ENCODE peak calls at places on chromosomes 4 and X, in ten cellular contexts. One of them, this sample, is unnamed. For H3K4me1, the result is how much of the 10 kb centered on the place peaks cover.

GRCh38 chr4:141248029-141248428 is 27.3 kb downstream of the ZNF330 start:
- DNase-seq in left ventricle myocardium inferior: no peak
- DNase-seq in CD8-positive, alpha-beta T cell: no peak
- DNase-seq in esophagus squamous epithelium: no peak
- DNase-seq in neural progenitor cell: no peak
- DNase-seq in SK-N-SH: no peak
- DNase-seq in H9: no peak
- DNase-seq in astrocyte: peak
- DNase-seq in tibial artery: no peak
- DNase-seq in GM23338: no peak
- DNase-seq in this sample: no peak

GRCh38 chrX:110258552-110258951 is 59.3 kb downstream of the AMMECR1 start:
- DNase-seq in left ventricle myocardium inferior: no peak
- DNase-seq in CD8-positive, alpha-beta T cell: no peak
- DNase-seq in esophagus squamous epithelium: no peak
- DNase-seq in neural progenitor cell: no peak
- DNase-seq in SK-N-SH: no peak
- DNase-seq in H9: no peak
- DNase-seq in astrocyte: peak
- DNase-seq in tibial artery: no peak
- DNase-seq in GM23338: no peak
- DNase-seq in this sample: no peak

GRCh38 chr4:40254961-40255721 is 58.3 kb downstream of the RHOH start:
- DNase-seq in left ventricle myocardium inferior: no peak
- DNase-seq in CD8-positive, alpha-beta T cell: no peak
- DNase-seq in esophagus squamous epithelium: no peak
- DNase-seq in neural progenitor cell: no peak
- DNase-seq in SK-N-SH: no peak
- DNase-seq in H9: no peak
- DNase-seq in astrocyte: peak
- DNase-seq in tibial artery: no peak
- DNase-seq in GM23338: no peak
- DNase-seq in this sample: no peak

GRCh38 chr4:45350438-45350837 is 624.1 kb upstream of the GNPDA2 start:
- DNase-seq in left ventricle myocardium inferior: no peak
- DNase-seq in CD8-positive, alpha-beta T cell: no peak
- DNase-seq in esophagus squamous epithelium: no peak
- DNase-seq in neural progenitor cell: no peak
- DNase-seq in SK-N-SH: no peak
- DNase-seq in H9: no peak
- DNase-seq in astrocyte: peak
- DNase-seq in tibial artery: no peak
- DNase-seq in GM23338: peak
- DNase-seq in this sample: no peak

GRCh38 chrX:6778547-6779231 is 243.8 kb upstream of the VCX3A start:
- DNase-seq in left ventricle myocardium inferior: no peak
- DNase-seq in CD8-positive, alpha-beta T cell: no peak
- DNase-seq in esophagus squamous epithelium: no peak
- DNase-seq in neural progenitor cell: peak
- DNase-seq in SK-N-SH: no peak
- DNase-seq in H9: peak
- DNase-seq in astrocyte: no peak
- DNase-seq in tibial artery: no peak
- DNase-seq in GM23338: peak
- DNase-seq in this sample: no peak

GRCh38 chr4:121594796-121595526 is 101.8 kb downstream of the ANXA5 start:
- DNase-seq in left ventricle myocardium inferior: no peak
- DNase-seq in CD8-positive, alpha-beta T cell: no peak
- DNase-seq in esophagus squamous epithelium: no peak
- DNase-seq in neural progenitor cell: no peak
- DNase-seq in SK-N-SH: no peak
- DNase-seq in H9: no peak
- DNase-seq in astrocyte: peak
- DNase-seq in tibial artery: no peak
- DNase-seq in GM23338: no peak
- DNase-seq in this sample: no peak

GRCh38 chrX:13131511-13132137 is 87.2 kb upstream of the FAM9C start:
- DNase-seq in left ventricle myocardium inferior: no peak
- DNase-seq in CD8-positive, alpha-beta T cell: no peak
- DNase-seq in esophagus squamous epithelium: no peak
- DNase-seq in neural progenitor cell: no peak
- DNase-seq in SK-N-SH: no peak
- DNase-seq in H9: peak
- DNase-seq in astrocyte: no peak
- DNase-seq in tibial artery: no peak
- DNase-seq in GM23338: peak
- DNase-seq in this sample: no peak

GRCh38 chrX:19748898-19749680 is 138.3 kb downstream of the SH3KBP1 start:
- DNase-seq in left ventricle myocardium inferior: no peak
- DNase-seq in CD8-positive, alpha-beta T cell: no peak
- DNase-seq in esophagus squamous epithelium: no peak
- DNase-seq in neural progenitor cell: no peak
- DNase-seq in SK-N-SH: no peak
- DNase-seq in H9: no peak
- DNase-seq in astrocyte: no peak
- DNase-seq in tibial artery: no peak
- DNase-seq in GM23338: no peak
- DNase-seq in this sample: no peak

GRCh38 chr4:39732728-39733127 is 34.8 kb downstream of the UBE2K start:
- DNase-seq in left ventricle myocardium inferior: no peak
- DNase-seq in CD8-positive, alpha-beta T cell: no peak
- DNase-seq in esophagus squamous epithelium: no peak
- DNase-seq in neural progenitor cell: no peak
- DNase-seq in SK-N-SH: no peak
- DNase-seq in H9: no peak
- DNase-seq in astrocyte: peak
- DNase-seq in tibial artery: no peak
- DNase-seq in GM23338: no peak
- DNase-seq in this sample: no peak

GRCh38 chr4:139587452-139587851 is 31.4 kb upstream of the SETD7 start:
- DNase-seq in left ventricle myocardium inferior: no peak
- DNase-seq in CD8-positive, alpha-beta T cell: no peak
- DNase-seq in esophagus squamous epithelium: no peak
- DNase-seq in neural progenitor cell: no peak
- DNase-seq in SK-N-SH: no peak
- DNase-seq in H9: no peak
- DNase-seq in astrocyte: no peak
- DNase-seq in tibial artery: no peak
- DNase-seq in GM23338: no peak
- DNase-seq in this sample: no peak

GRCh38 chr4:108047199-108047598 is 57.5 kb downstream of the HADH start:
- DNase-seq in left ventricle myocardium inferior: no peak
- DNase-seq in CD8-positive, alpha-beta T cell: no peak
- DNase-seq in esophagus squamous epithelium: no peak
- DNase-seq in neural progenitor cell: no peak
- DNase-seq in SK-N-SH: no peak
- DNase-seq in H9: no peak
- DNase-seq in astrocyte: no peak
- DNase-seq in tibial artery: no peak
- DNase-seq in GM23338: no peak
- DNase-seq in this sample: peak

GRCh38 chr4:87896020-87896621 is 63.4 kb downstream of the MEPE start:
- DNase-seq in left ventricle myocardium inferior: no peak
- DNase-seq in CD8-positive, alpha-beta T cell: no peak
- DNase-seq in esophagus squamous epithelium: no peak
- DNase-seq in neural progenitor cell: no peak
- DNase-seq in SK-N-SH: no peak
- DNase-seq in H9: peak
- DNase-seq in astrocyte: peak
- DNase-seq in tibial artery: no peak
- DNase-seq in GM23338: peak
- DNase-seq in this sample: peak

GRCh38 chrX:80879916-80880315 is 70.2 kb upstream of the BRWD3 start:
- DNase-seq in left ventricle myocardium inferior: no peak
- DNase-seq in CD8-positive, alpha-beta T cell: no peak
- DNase-seq in esophagus squamous epithelium: no peak
- DNase-seq in neural progenitor cell: no peak
- DNase-seq in SK-N-SH: no peak
- DNase-seq in H9: no peak
- DNase-seq in astrocyte: no peak
- DNase-seq in tibial artery: no peak
- DNase-seq in GM23338: no peak
- DNase-seq in this sample: no peak

GRCh38 chrX:11470231-11470630 is 177.0 kb downstream of the AMELX start:
- DNase-seq in left ventricle myocardium inferior: no peak
- DNase-seq in CD8-positive, alpha-beta T cell: no peak
- DNase-seq in esophagus squamous epithelium: no peak
- DNase-seq in neural progenitor cell: no peak
- DNase-seq in SK-N-SH: no peak
- DNase-seq in H9: no peak
- DNase-seq in astrocyte: peak
- DNase-seq in tibial artery: no peak
- DNase-seq in GM23338: no peak
- DNase-seq in this sample: peak

GRCh38 chr4:184746532-184746870 is 12.6 kb upstream of the CENPU start:
- DNase-seq in left ventricle myocardium inferior: no peak
- DNase-seq in CD8-positive, alpha-beta T cell: no peak
- DNase-seq in esophagus squamous epithelium: no peak
- DNase-seq in neural progenitor cell: no peak
- DNase-seq in SK-N-SH: no peak
- DNase-seq in H9: no peak
- DNase-seq in astrocyte: peak
- DNase-seq in tibial artery: peak
- DNase-seq in GM23338: peak
- DNase-seq in this sample: peak

GRCh38 chr4:87974856-87975462 is 555 bp upstream of the SPP1 start:
- DNase-seq in left ventricle myocardium inferior: no peak
- DNase-seq in CD8-positive, alpha-beta T cell: no peak
- DNase-seq in esophagus squamous epithelium: no peak
- DNase-seq in neural progenitor cell: no peak
- DNase-seq in SK-N-SH: no peak
- DNase-seq in H9: peak
- DNase-seq in astrocyte: peak
- DNase-seq in tibial artery: no peak
- DNase-seq in GM23338: peak
- DNase-seq in this sample: no peak

GRCh38 chr4:76363556-76364290 is 57.2 kb downstream of the STBD1 start:
- DNase-seq in left ventricle myocardium inferior: no peak
- DNase-seq in CD8-positive, alpha-beta T cell: no peak
- DNase-seq in esophagus squamous epithelium: no peak
- DNase-seq in neural progenitor cell: no peak
- DNase-seq in SK-N-SH: no peak
- DNase-seq in H9: no peak
- DNase-seq in astrocyte: peak
- DNase-seq in tibial artery: no peak
- DNase-seq in GM23338: no peak
- DNase-seq in this sample: no peak

GRCh38 chr4:175419120-175419774 is 392.8 kb downstream of the GPM6A start:
- DNase-seq in left ventricle myocardium inferior: no peak
- DNase-seq in CD8-positive, alpha-beta T cell: no peak
- DNase-seq in esophagus squamous epithelium: no peak
- DNase-seq in neural progenitor cell: no peak
- DNase-seq in SK-N-SH: no peak
- DNase-seq in H9: no peak
- DNase-seq in astrocyte: peak
- DNase-seq in tibial artery: no peak
- DNase-seq in GM23338: no peak
- DNase-seq in this sample: no peak

GRCh38 chrX:154495472-154495922 is 5.1 kb upstream of the SLC10A3 start:
- DNase-seq in left ventricle myocardium inferior: no peak
- DNase-seq in CD8-positive, alpha-beta T cell: no peak
- DNase-seq in esophagus squamous epithelium: no peak
- DNase-seq in neural progenitor cell: no peak
- DNase-seq in SK-N-SH: no peak
- DNase-seq in H9: no peak
- DNase-seq in astrocyte: no peak
- DNase-seq in tibial artery: no peak
- DNase-seq in GM23338: no peak
- DNase-seq in this sample: no peak
- H3K4me1 ChIP-seq in left ventricle myocardium inferior: under half
- H3K4me1 ChIP-seq in CD8-positive, alpha-beta T cell: under half
- H3K4me1 ChIP-seq in esophagus squamous epithelium: under half
- H3K4me1 ChIP-seq in neural progenitor cell: under half
- H3K4me1 ChIP-seq in SK-N-SH: under half
- H3K4me1 ChIP-seq in H9: under half
- H3K4me1 ChIP-seq in astrocyte: under half
- H3K4me1 ChIP-seq in tibial artery: under half
- H3K4me1 ChIP-seq in GM23338: under half
- H3K4me1 ChIP-seq in this sample: under half

DNA sequence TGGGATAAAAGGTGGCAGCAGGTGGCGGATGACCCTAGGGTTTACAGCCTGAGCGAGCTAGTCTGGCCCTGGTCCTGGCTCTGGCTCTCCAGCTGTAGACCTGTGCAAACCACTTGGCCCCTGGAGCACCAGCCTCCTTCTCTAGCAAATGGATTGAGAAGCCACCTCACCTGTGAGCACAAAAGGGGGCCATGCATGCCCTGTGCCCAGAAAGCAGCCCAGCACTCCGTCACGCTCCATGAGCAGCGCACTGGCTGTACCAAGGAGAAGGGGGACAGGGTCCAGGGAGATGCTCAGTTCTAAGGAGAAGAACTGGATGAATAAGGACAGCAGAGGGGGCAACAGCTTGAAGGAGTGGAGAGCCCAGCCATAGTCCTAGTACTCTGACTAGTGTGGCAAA is 46.9 kb upstream of the C4orf50 start:
- DNase-seq in left ventricle myocardium inferior: no peak
- DNase-seq in CD8-positive, alpha-beta T cell: no peak
- DNase-seq in esophagus squamous epithelium: no peak
- DNase-seq in neural progenitor cell: no peak
- DNase-seq in SK-N-SH: no peak
- DNase-seq in H9: no peak
- DNase-seq in astrocyte: no peak
- DNase-seq in tibial artery: no peak
- DNase-seq in GM23338: no peak
- DNase-seq in this sample: no peak
- TF ChIP-seq CTCF in left ventricle myocardium inferior: no peak
- TF ChIP-seq CTCF in CD8-positive, alpha-beta T cell: no peak
- TF ChIP-seq CTCF in esophagus squamous epithelium: no peak
- TF ChIP-seq CTCF in neural progenitor cell: no peak
- TF ChIP-seq CTCF in SK-N-SH: no peak
- TF ChIP-seq CTCF in H9: no peak
- TF ChIP-seq CTCF in astrocyte: no peak
- TF ChIP-seq CTCF in tibial artery: no peak
- TF ChIP-seq CTCF in GM23338: no peak
- TF ChIP-seq CTCF in this sample: no peak

GRCh38 chrX:40008841-40009461 is 88.8 kb downstream of the BCOR start:
- DNase-seq in left ventricle myocardium inferior: peak
- DNase-seq in CD8-positive, alpha-beta T cell: no peak
- DNase-seq in esophagus squamous epithelium: no peak
- DNase-seq in neural progenitor cell: peak
- DNase-seq in SK-N-SH: peak
- DNase-seq in H9: peak
- DNase-seq in astrocyte: no peak
- DNase-seq in tibial artery: no peak
- DNase-seq in GM23338: peak
- DNase-seq in this sample: no peak
- H3K4me1 ChIP-seq in left ventricle myocardium inferior: under half
- H3K4me1 ChIP-seq in CD8-positive, alpha-beta T cell: under half
- H3K4me1 ChIP-seq in esophagus squamous epithelium: half or more
- H3K4me1 ChIP-seq in neural progenitor cell: under half
- H3K4me1 ChIP-seq in SK-N-SH: under half
- H3K4me1 ChIP-seq in H9: under half
- H3K4me1 ChIP-seq in astrocyte: under half
- H3K4me1 ChIP-seq in tibial artery: under half
- H3K4me1 ChIP-seq in GM23338: under half
- H3K4me1 ChIP-seq in this sample: under half

DNA sequence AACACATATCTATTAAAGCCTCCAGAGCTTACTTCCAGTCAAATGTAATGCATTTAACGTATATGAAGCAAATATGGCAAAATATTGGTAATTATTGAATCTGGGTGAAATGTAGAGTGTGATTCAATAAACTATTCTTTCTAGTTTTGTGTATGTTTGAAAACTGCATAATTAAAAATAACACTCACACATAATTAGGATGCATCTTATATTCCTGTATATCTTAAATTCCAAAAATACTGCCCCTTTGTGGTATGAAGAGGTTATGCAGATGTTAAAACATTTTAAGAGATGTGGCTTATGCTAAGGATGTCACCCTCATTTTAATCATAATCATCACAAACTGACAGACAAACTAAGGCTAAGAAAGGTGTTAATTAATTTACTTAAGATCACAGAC is 182.9 kb downstream of the COX18 start:
- DNase-seq in left ventricle myocardium inferior: no peak
- DNase-seq in CD8-positive, alpha-beta T cell: no peak
- DNase-seq in esophagus squamous epithelium: no peak
- DNase-seq in neural progenitor cell: no peak
- DNase-seq in SK-N-SH: peak
- DNase-seq in H9: no peak
- DNase-seq in astrocyte: no peak
- DNase-seq in tibial artery: no peak
- DNase-seq in GM23338: peak
- DNase-seq in this sample: no peak
- TF ChIP-seq CTCF in left ventricle myocardium inferior: peak
- TF ChIP-seq CTCF in CD8-positive, alpha-beta T cell: no peak
- TF ChIP-seq CTCF in esophagus squamous epithelium: no peak
- TF ChIP-seq CTCF in neural progenitor cell: peak
- TF ChIP-seq CTCF in SK-N-SH: peak
- TF ChIP-seq CTCF in H9: peak
- TF ChIP-seq CTCF in astrocyte: peak
- TF ChIP-seq CTCF in tibial artery: no peak
- TF ChIP-seq CTCF in GM23338: peak
- TF ChIP-seq CTCF in this sample: no peak

This sample was measured in lung.